ENCODE peak calls at places on chromosomes 13 and 19, in ten cellular contexts. One of them, this sample, is unnamed.

GRCh38 chr19:33368074-33368864 is 5.2 kb upstream of the CEBPG start:
- DNase-seq in CD8-positive, alpha-beta T cell: no peak
- DNase-seq in IMR-90: peak
- DNase-seq in ascending aorta: no peak
- DNase-seq in cardiac muscle cell: peak
- DNase-seq in heart left ventricle: no peak
- DNase-seq in kidney epithelial cell: no peak
- DNase-seq in tibial artery: no peak
- DNase-seq in upper lobe of left lung: no peak
- DNase-seq in A549: peak
- DNase-seq in this sample: no peak

GRCh38 chr13:97495678-97496077 is 61.7 kb downstream of the RAP2A start:
- DNase-seq in CD8-positive, alpha-beta T cell: no peak
- DNase-seq in IMR-90: no peak
- DNase-seq in ascending aorta: no peak
- DNase-seq in cardiac muscle cell: no peak
- DNase-seq in heart left ventricle: no peak
- DNase-seq in kidney epithelial cell: no peak
- DNase-seq in tibial artery: no peak
- DNase-seq in upper lobe of left lung: no peak
- DNase-seq in A549: no peak
- DNase-seq in this sample: no peak

GRCh38 chr19:17706750-17707181 is 12.5 kb upstream of the MAP1S start:
- DNase-seq in CD8-positive, alpha-beta T cell: no peak
- DNase-seq in IMR-90: peak
- DNase-seq in ascending aorta: no peak
- DNase-seq in cardiac muscle cell: peak
- DNase-seq in heart left ventricle: no peak
- DNase-seq in kidney epithelial cell: no peak
- DNase-seq in tibial artery: no peak
- DNase-seq in upper lobe of left lung: no peak
- DNase-seq in A549: peak
- DNase-seq in this sample: no peak

GRCh38 chr13:98751397-98752110 is 918 bp downstream of the SLC15A1 start:
- DNase-seq in CD8-positive, alpha-beta T cell: no peak
- DNase-seq in IMR-90: peak
- DNase-seq in ascending aorta: no peak
- DNase-seq in cardiac muscle cell: peak
- DNase-seq in heart left ventricle: no peak
- DNase-seq in kidney epithelial cell: no peak
- DNase-seq in tibial artery: no peak
- DNase-seq in upper lobe of left lung: peak
- DNase-seq in A549: peak
- DNase-seq in this sample: no peak

GRCh38 chr13:97434417-97435296 is 688 bp downstream of the RAP2A start:
- DNase-seq in CD8-positive, alpha-beta T cell: peak
- DNase-seq in IMR-90: peak
- DNase-seq in ascending aorta: peak
- DNase-seq in cardiac muscle cell: peak
- DNase-seq in heart left ventricle: peak
- DNase-seq in kidney epithelial cell: no peak
- DNase-seq in tibial artery: peak
- DNase-seq in upper lobe of left lung: peak
- DNase-seq in A549: peak
- DNase-seq in this sample: no peak

GRCh38 chr13:109105899-109106298 is 476.5 kb downstream of the MYO16 start:
- DNase-seq in CD8-positive, alpha-beta T cell: no peak
- DNase-seq in IMR-90: peak
- DNase-seq in ascending aorta: no peak
- DNase-seq in cardiac muscle cell: no peak
- DNase-seq in heart left ventricle: no peak
- DNase-seq in kidney epithelial cell: no peak
- DNase-seq in tibial artery: no peak
- DNase-seq in upper lobe of left lung: no peak
- DNase-seq in A549: no peak
- DNase-seq in this sample: no peak

GRCh38 chr19:37551123-37551993 is 43.2 kb downstream of the ZNF571 start:
- DNase-seq in CD8-positive, alpha-beta T cell: peak
- DNase-seq in IMR-90: peak
- DNase-seq in ascending aorta: no peak
- DNase-seq in cardiac muscle cell: no peak
- DNase-seq in heart left ventricle: peak
- DNase-seq in kidney epithelial cell: peak
- DNase-seq in tibial artery: no peak
- DNase-seq in upper lobe of left lung: peak
- DNase-seq in A549: no peak
- DNase-seq in this sample: no peak

GRCh38 chr19:18074192-18074591 is 12.5 kb downstream of the IL12RB1 start:
- DNase-seq in CD8-positive, alpha-beta T cell: no peak
- DNase-seq in IMR-90: no peak
- DNase-seq in ascending aorta: no peak
- DNase-seq in cardiac muscle cell: no peak
- DNase-seq in heart left ventricle: no peak
- DNase-seq in kidney epithelial cell: no peak
- DNase-seq in tibial artery: no peak
- DNase-seq in upper lobe of left lung: no peak
- DNase-seq in A549: no peak
- DNase-seq in this sample: no peak

GRCh38 chr13:40074338-40074737 is 418.9 kb downstream of the COG6 start:
- DNase-seq in CD8-positive, alpha-beta T cell: no peak
- DNase-seq in IMR-90: no peak
- DNase-seq in ascending aorta: no peak
- DNase-seq in cardiac muscle cell: no peak
- DNase-seq in heart left ventricle: no peak
- DNase-seq in kidney epithelial cell: no peak
- DNase-seq in tibial artery: no peak
- DNase-seq in upper lobe of left lung: no peak
- DNase-seq in A549: no peak
- DNase-seq in this sample: no peak

GRCh38 chr19:4742717-4743646 is 19.3 kb upstream of the DPP9 start:
- DNase-seq in CD8-positive, alpha-beta T cell: no peak
- DNase-seq in IMR-90: no peak
- DNase-seq in ascending aorta: no peak
- DNase-seq in cardiac muscle cell: no peak
- DNase-seq in heart left ventricle: no peak
- DNase-seq in kidney epithelial cell: no peak
- DNase-seq in tibial artery: no peak
- DNase-seq in upper lobe of left lung: no peak
- DNase-seq in A549: no peak
- DNase-seq in this sample: no peak

GRCh38 chr19:53907193-53907581 is 1.9 kb upstream of the CACNG7 start:
- DNase-seq in CD8-positive, alpha-beta T cell: no peak
- DNase-seq in IMR-90: no peak
- DNase-seq in ascending aorta: no peak
- DNase-seq in cardiac muscle cell: no peak
- DNase-seq in heart left ventricle: no peak
- DNase-seq in kidney epithelial cell: no peak
- DNase-seq in tibial artery: no peak
- DNase-seq in upper lobe of left lung: no peak
- DNase-seq in A549: no peak
- DNase-seq in this sample: no peak

GRCh38 chr13:101144808-101145419 is 271.4 kb downstream of the NALCN start:
- DNase-seq in CD8-positive, alpha-beta T cell: peak
- DNase-seq in IMR-90: peak
- DNase-seq in ascending aorta: no peak
- DNase-seq in cardiac muscle cell: peak
- DNase-seq in heart left ventricle: no peak
- DNase-seq in kidney epithelial cell: no peak
- DNase-seq in tibial artery: no peak
- DNase-seq in upper lobe of left lung: no peak
- DNase-seq in A549: peak
- DNase-seq in this sample: peak

GRCh38 chr19:29873024-29873800 is 61.4 kb downstream of the CCNE1 start:
- DNase-seq in CD8-positive, alpha-beta T cell: peak
- DNase-seq in IMR-90: no peak
- DNase-seq in ascending aorta: peak
- DNase-seq in cardiac muscle cell: peak
- DNase-seq in heart left ventricle: no peak
- DNase-seq in kidney epithelial cell: no peak
- DNase-seq in tibial artery: no peak
- DNase-seq in upper lobe of left lung: peak
- DNase-seq in A549: peak
- DNase-seq in this sample: no peak

GRCh38 chr19:30229524-30230174 is 142.5 kb upstream of the ZNF536 start:
- DNase-seq in CD8-positive, alpha-beta T cell: no peak
- DNase-seq in IMR-90: peak
- DNase-seq in ascending aorta: no peak
- DNase-seq in cardiac muscle cell: no peak
- DNase-seq in heart left ventricle: no peak
- DNase-seq in kidney epithelial cell: no peak
- DNase-seq in tibial artery: no peak
- DNase-seq in upper lobe of left lung: peak
- DNase-seq in A549: no peak
- DNase-seq in this sample: no peak

GRCh38 chr13:111900390-111901180 is 166.4 kb upstream of the SOX1 start:
- DNase-seq in CD8-positive, alpha-beta T cell: no peak
- DNase-seq in IMR-90: no peak
- DNase-seq in ascending aorta: no peak
- DNase-seq in cardiac muscle cell: no peak
- DNase-seq in heart left ventricle: no peak
- DNase-seq in kidney epithelial cell: no peak
- DNase-seq in tibial artery: peak
- DNase-seq in upper lobe of left lung: no peak
- DNase-seq in A549: no peak
- DNase-seq in this sample: no peak

GRCh38 chr19:7349961-7350711 is 1.4 kb downstream of the ARHGEF18 start:
- DNase-seq in CD8-positive, alpha-beta T cell: peak
- DNase-seq in IMR-90: no peak
- DNase-seq in ascending aorta: peak
- DNase-seq in cardiac muscle cell: no peak
- DNase-seq in heart left ventricle: no peak
- DNase-seq in kidney epithelial cell: no peak
- DNase-seq in tibial artery: peak
- DNase-seq in upper lobe of left lung: no peak
- DNase-seq in A549: no peak
- DNase-seq in this sample: no peak
- TF ChIP-seq CTCF in CD8-positive, alpha-beta T cell: no peak
- TF ChIP-seq CTCF in IMR-90: no peak
- TF ChIP-seq CTCF in ascending aorta: no peak
- TF ChIP-seq CTCF in cardiac muscle cell: no peak
- TF ChIP-seq CTCF in heart left ventricle: no peak
- TF ChIP-seq CTCF in kidney epithelial cell: no peak
- TF ChIP-seq CTCF in tibial artery: no peak
- TF ChIP-seq CTCF in upper lobe of left lung: no peak
- TF ChIP-seq CTCF in A549: no peak
- TF ChIP-seq CTCF in this sample: no peak

GRCh38 chr19:39352549-39353285 is 10.5 kb downstream of the SAMD4B start:
- DNase-seq in CD8-positive, alpha-beta T cell: no peak
- DNase-seq in IMR-90: no peak
- DNase-seq in ascending aorta: no peak
- DNase-seq in cardiac muscle cell: no peak
- DNase-seq in heart left ventricle: no peak
- DNase-seq in kidney epithelial cell: no peak
- DNase-seq in tibial artery: no peak
- DNase-seq in upper lobe of left lung: no peak
- DNase-seq in A549: no peak
- DNase-seq in this sample: no peak
- H3K4me3 ChIP-seq in CD8-positive, alpha-beta T cell: no peak
- H3K4me3 ChIP-seq in IMR-90: no peak
- H3K4me3 ChIP-seq in ascending aorta: no peak
- H3K4me3 ChIP-seq in cardiac muscle cell: no peak
- H3K4me3 ChIP-seq in heart left ventricle: no peak
- H3K4me3 ChIP-seq in kidney epithelial cell: no peak
- H3K4me3 ChIP-seq in tibial artery: no peak
- H3K4me3 ChIP-seq in upper lobe of left lung: no peak
- H3K4me3 ChIP-seq in A549: no peak
- H3K4me3 ChIP-seq in this sample: no peak

GRCh38 chr19:51660975-51661600 is 14.5 kb upstream of the SIGLEC14 start:
- DNase-seq in CD8-positive, alpha-beta T cell: peak
- DNase-seq in IMR-90: peak
- DNase-seq in ascending aorta: no peak
- DNase-seq in cardiac muscle cell: peak
- DNase-seq in heart left ventricle: peak
- DNase-seq in kidney epithelial cell: peak
- DNase-seq in tibial artery: no peak
- DNase-seq in upper lobe of left lung: no peak
- DNase-seq in A549: peak
- DNase-seq in this sample: peak

GRCh38 chr19:51663650-51664049 is 17.0 kb upstream of the SIGLEC14 start:
- DNase-seq in CD8-positive, alpha-beta T cell: no peak
- DNase-seq in IMR-90: no peak
- DNase-seq in ascending aorta: no peak
- DNase-seq in cardiac muscle cell: no peak
- DNase-seq in heart left ventricle: no peak
- DNase-seq in kidney epithelial cell: no peak
- DNase-seq in tibial artery: no peak
- DNase-seq in upper lobe of left lung: no peak
- DNase-seq in A549: no peak
- DNase-seq in this sample: no peak

GRCh38 chr19:51664131-51664530 is 17.5 kb upstream of the SIGLEC14 start:
- DNase-seq in CD8-positive, alpha-beta T cell: no peak
- DNase-seq in IMR-90: no peak
- DNase-seq in ascending aorta: no peak
- DNase-seq in cardiac muscle cell: no peak
- DNase-seq in heart left ventricle: no peak
- DNase-seq in kidney epithelial cell: no peak
- DNase-seq in tibial artery: no peak
- DNase-seq in upper lobe of left lung: no peak
- DNase-seq in A549: no peak
- DNase-seq in this sample: no peak

GRCh38 chr19:51668167-51668566 is 21.5 kb upstream of the SIGLEC14 start:
- DNase-seq in CD8-positive, alpha-beta T cell: no peak
- DNase-seq in IMR-90: no peak
- DNase-seq in ascending aorta: no peak
- DNase-seq in cardiac muscle cell: no peak
- DNase-seq in heart left ventricle: no peak
- DNase-seq in kidney epithelial cell: no peak
- DNase-seq in tibial artery: no peak
- DNase-seq in upper lobe of left lung: no peak
- DNase-seq in A549: no peak
- DNase-seq in this sample: no peak

DNA sequence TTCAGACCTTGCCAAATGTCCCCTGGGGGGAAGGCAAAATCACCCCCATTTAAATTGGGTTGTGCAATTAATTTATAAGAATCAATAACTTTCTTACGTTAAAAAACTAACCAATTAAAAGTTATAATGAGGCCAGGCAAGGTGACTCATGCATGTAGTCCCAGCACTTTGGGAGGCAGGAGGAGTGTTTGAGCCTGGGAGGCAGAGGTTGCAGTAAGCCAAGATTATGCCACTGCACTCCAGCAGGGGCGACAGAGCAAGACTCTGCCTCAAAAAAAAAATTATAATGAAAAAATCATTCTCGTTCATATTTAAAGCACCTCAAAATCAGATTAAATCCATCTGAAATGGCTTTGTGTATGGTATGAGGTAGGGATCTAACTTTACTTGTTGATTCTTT is 18.4 kb upstream of the SIGLEC14 start:
- DNase-seq in CD8-positive, alpha-beta T cell: no peak
- DNase-seq in IMR-90: no peak
- DNase-seq in ascending aorta: no peak
- DNase-seq in cardiac muscle cell: no peak
- DNase-seq in heart left ventricle: no peak
- DNase-seq in kidney epithelial cell: no peak
- DNase-seq in tibial artery: no peak
- DNase-seq in upper lobe of left lung: no peak
- DNase-seq in A549: no peak
- DNase-seq in this sample: no peak
- TF ChIP-seq CTCF in CD8-positive, alpha-beta T cell: no peak
- TF ChIP-seq CTCF in IMR-90: peak
- TF ChIP-seq CTCF in ascending aorta: no peak
- TF ChIP-seq CTCF in cardiac muscle cell: peak
- TF ChIP-seq CTCF in heart left ventricle: peak
- TF ChIP-seq CTCF in kidney epithelial cell: peak
- TF ChIP-seq CTCF in tibial artery: no peak
- TF ChIP-seq CTCF in upper lobe of left lung: no peak
- TF ChIP-seq CTCF in A549: no peak
- TF ChIP-seq CTCF in this sample: no peak

GRCh38 chr13:46101002-46101401 is 3.8 kb downstream of the CPB2 start:
- DNase-seq in CD8-positive, alpha-beta T cell: no peak
- DNase-seq in IMR-90: no peak
- DNase-seq in ascending aorta: no peak
- DNase-seq in cardiac muscle cell: no peak
- DNase-seq in heart left ventricle: no peak
- DNase-seq in kidney epithelial cell: no peak
- DNase-seq in tibial artery: no peak
- DNase-seq in upper lobe of left lung: no peak
- DNase-seq in A549: no peak
- DNase-seq in this sample: no peak
- H3K4me3 ChIP-seq in CD8-positive, alpha-beta T cell: no peak
- H3K4me3 ChIP-seq in IMR-90: no peak
- H3K4me3 ChIP-seq in ascending aorta: no peak
- H3K4me3 ChIP-seq in cardiac muscle cell: no peak
- H3K4me3 ChIP-seq in heart left ventricle: no peak
- H3K4me3 ChIP-seq in kidney epithelial cell: no peak
- H3K4me3 ChIP-seq in tibial artery: no peak
- H3K4me3 ChIP-seq in upper lobe of left lung: peak
- H3K4me3 ChIP-seq in A549: no peak
- H3K4me3 ChIP-seq in this sample: no peak

This sample was measured in LNCaP clone FGC.